ENCODE peak calls at places on chromosomes 5 and 9, in seven cellular contexts. Y, R, X, G, T, Q and Z are unnamed samples.

GRCh38 chr9:30519756-30520155 is 1864.7 kb upstream of the ACO1 start:
- ATAC-seq in Q (no peak), R (no peak), T (no peak), X (no peak), G (no peak), Y (no peak), Z (no peak)

GRCh38 chr9:136607334-136607919 is 55.3 kb upstream of the EGFL7 start:
- ATAC-seq in Y (no peak), G (peak; percentile 16), R (no peak), T (no peak), X (no peak), Q (peak; percentile 17), Z (no peak)

GRCh38 chr5:132481243-132482211 is 9.0 kb downstream of the IRF1 start:
- ATAC-seq in G (peak; percentile 1), R (peak; percentile 13), X (no peak), Q (peak; percentile 34), T (peak; percentile 20), Y (no peak), Z (no peak)

GRCh38 chr9:35658144-35658893 is at the start of gene CCDC107:
- ATAC-seq in R (peak; percentile 72), G (peak; percentile 86), Y (peak; percentile 83), T (peak; percentile 54), X (peak; percentile 93), Q (peak; percentile 81), Z (peak; percentile 76)

GRCh38 chr9:2132484-2133082 is 117.4 kb downstream of the SMARCA2 start:
- ATAC-seq in X (no peak), G (no peak), Y (peak; percentile 38), T (no peak), Q (no peak), R (no peak), Z (no peak)

GRCh38 chr5:133412661-133413060 is 199.7 kb downstream of the FSTL4 start:
- ATAC-seq in R (no peak), G (no peak), T (no peak), Y (no peak), Q (no peak), X (no peak), Z (no peak)

GRCh38 chr5:94890907-94891306 is 272.4 kb downstream of the SLF1 start:
- ATAC-seq in G (no peak), R (no peak), Y (no peak), T (no peak), X (no peak), Q (no peak), Z (no peak)

GRCh38 chr5:159913048-159913447 is 3.2 kb upstream of the ADRA1B start:
- ATAC-seq in Q (no peak), R (no peak), X (no peak), T (no peak), Y (peak; percentile 45), G (no peak), Z (peak; percentile 67)

GRCh38 chr5:105530716-105531261 is 1968.2 kb upstream of the NUDT12 start:
- ATAC-seq in Y (no peak), G (no peak), X (no peak), R (no peak), T (no peak), Q (no peak), Z (no peak)

GRCh38 chr5:42490836-42491235 is 67.6 kb downstream of the GHR start:
- ATAC-seq in T (no peak), Y (no peak), X (no peak), Q (no peak), G (no peak), R (no peak), Z (no peak)

GRCh38 chr9:70113403-70114022 is 69.9 kb downstream of the MAMDC2 start:
- ATAC-seq in Q (peak; percentile 79), G (peak; percentile 70), X (peak; percentile 72), T (no peak), Y (peak; percentile 64), R (no peak), Z (peak; percentile 50)

GRCh38 chr9:70020217-70020616 is 23.4 kb upstream of the MAMDC2 start:
- ATAC-seq in X (no peak), Q (no peak), T (no peak), R (no peak), Y (peak; percentile 64), G (no peak), Z (no peak)